ENCODE peak calls at places on chromosomes 5 and 9, in eight cellular contexts. L, Q, D, M, E, F, X and G are unnamed samples.

GRCh38 chr5:150517272-150518152 is 9.6 kb downstream of the NDST1 start:
- DNase-seq in L (no peak), Q (peak; percentile 98), D (peak; percentile 89), M (peak; percentile 98), E (no peak), F (no peak), X (peak; percentile 98), G (peak; percentile 85)

GRCh38 chr9:128499920-128500319 is 4.6 kb upstream of the GLE1 start:
- DNase-seq in L (no peak), Q (no peak), D (no peak), M (no peak), E (no peak), F (no peak), X (no peak), G (no peak)

GRCh38 chr5:112772095-112772494 is 34.4 kb downstream of the APC start:
- DNase-seq in L (no peak), Q (no peak), D (no peak), M (peak; percentile 50), E (no peak), F (no peak), X (no peak), G (no peak)

GRCh38 chr5:159933531-159934485 is 17.5 kb downstream of the ADRA1B start:
- DNase-seq in L (no peak), Q (peak; percentile 27), D (no peak), M (peak; percentile 6), E (no peak), F (no peak), X (no peak), G (no peak)

GRCh38 chr9:971901-972511 is 4.4 kb upstream of the DMRT3 start:
- DNase-seq in L (no peak), Q (peak; percentile 32), D (no peak), M (no peak), E (no peak), F (no peak), X (peak; percentile 41), G (no peak)

GRCh38 chr5:109485030-109485429 is 75.3 kb upstream of the PJA2 start:
- DNase-seq in L (peak; percentile 76), Q (peak; percentile 85), D (peak; percentile 47), M (no peak), E (no peak), F (no peak), X (peak; percentile 75), G (no peak)

GRCh38 chr5:135814254-135814653 is 20.2 kb upstream of the SLC25A48 start:
- DNase-seq in L (no peak), Q (no peak), D (no peak), M (no peak), E (no peak), F (no peak), X (no peak), G (no peak)

GRCh38 chr9:16282718-16283117 is 587.8 kb downstream of the BNC2 start:
- DNase-seq in L (no peak), Q (no peak), D (no peak), M (no peak), E (no peak), F (no peak), X (no peak), G (no peak)

GRCh38 chr5:85538362-85538761 is 1079.4 kb upstream of the COX7C start:
- DNase-seq in L (no peak), Q (no peak), D (no peak), M (no peak), E (no peak), F (no peak), X (no peak), G (no peak)

GRCh38 chr9:99778308-99778707 is 43.4 kb upstream of the NR4A3 start:
- DNase-seq in L (peak; percentile 27), Q (no peak), D (peak; percentile 13), M (peak; percentile 89), E (no peak), F (no peak), X (no peak), G (peak; percentile 68)

GRCh38 chr9:83384214-83384613 is 154.0 kb downstream of the FRMD3 start:
- DNase-seq in L (no peak), Q (no peak), D (no peak), M (no peak), E (no peak), F (no peak), X (no peak), G (no peak)

GRCh38 chr5:119409235-119409815 is 43.0 kb upstream of the HSD17B4 start:
- DNase-seq in L (no peak), Q (no peak), D (no peak), M (no peak), E (no peak), F (no peak), X (no peak), G (no peak)

GRCh38 chr9:120915854-120916495 is 10.6 kb downstream of the TRAF1 start:
- DNase-seq in L (no peak), Q (no peak), D (no peak), M (no peak), E (no peak), F (no peak), X (no peak), G (no peak)

GRCh38 chr9:36327903-36328302 is 69.7 kb upstream of the GNE start:
- DNase-seq in L (no peak), Q (no peak), D (no peak), M (peak; percentile 47), E (no peak), F (no peak), X (no peak), G (no peak)

GRCh38 chr9:13902286-13902685 is 411.7 kb downstream of the NFIB start:
- DNase-seq in L (no peak), Q (no peak), D (no peak), M (no peak), E (no peak), F (no peak), X (no peak), G (no peak)

GRCh38 chr9:7560669-7561305 is 238.8 kb downstream of the DMAC1 start:
- DNase-seq in L (peak; percentile 24), Q (peak; percentile 9), D (no peak), M (no peak), E (no peak), F (no peak), X (no peak), G (no peak)

GRCh38 chr5:158718738-158719505 is 380.8 kb downstream of the EBF1 start:
- DNase-seq in L (no peak), Q (no peak), D (no peak), M (peak; percentile 21), E (no peak), F (no peak), X (no peak), G (peak; percentile 47)

GRCh38 chr5:59557572-59557971 is 336.0 kb downstream of the PDE4D start:
- DNase-seq in L (no peak), Q (no peak), D (no peak), M (no peak), E (no peak), F (no peak), X (no peak), G (no peak)

GRCh38 chr5:59554501-59554900 is 339.0 kb downstream of the PDE4D start:
- DNase-seq in L (no peak), Q (no peak), D (no peak), M (no peak), E (no peak), F (no peak), X (no peak), G (no peak)

GRCh38 chr5:59555596-59555995 is 337.9 kb downstream of the PDE4D start:
- DNase-seq in L (no peak), Q (no peak), D (no peak), M (no peak), E (no peak), F (no peak), X (no peak), G (no peak)

GRCh38 chr5:59548807-59549357 is 344.6 kb downstream of the PDE4D start:
- DNase-seq in L (no peak), Q (peak; percentile 61), D (no peak), M (no peak), E (no peak), F (no peak), X (no peak), G (no peak)

GRCh38 chr5:59553992-59554391 is 339.5 kb downstream of the PDE4D start:
- DNase-seq in L (no peak), Q (no peak), D (no peak), M (no peak), E (no peak), F (no peak), X (no peak), G (no peak)
- H3K4me3 ChIP-seq in L (no peak overlapping the region), Q (no peak overlapping the region), D (no peak overlapping the region), M (no peak overlapping the region), E (no peak overlapping the region), F (no peak overlapping the region), X (no peak overlapping the region), G (no peak overlapping the region)

DNA sequence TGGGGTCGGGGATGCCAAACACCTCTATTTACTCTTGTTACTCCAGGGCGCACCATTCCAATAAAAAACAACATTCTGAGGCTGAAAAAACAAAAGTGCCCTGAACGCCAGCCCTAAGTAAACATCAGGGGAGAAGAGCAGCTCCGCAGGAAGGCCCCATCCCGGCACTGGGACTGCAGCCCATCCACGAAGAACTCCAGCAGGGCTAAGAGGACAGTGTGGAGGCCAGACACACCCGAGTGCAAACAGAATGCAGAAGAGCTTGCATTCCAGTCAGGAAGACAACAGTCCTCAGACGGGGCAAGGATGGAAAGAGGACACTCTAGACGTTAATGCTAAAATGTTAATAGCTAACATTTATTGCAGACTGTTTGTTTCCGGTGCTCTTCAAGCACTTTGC is 33.0 kb downstream of the FAM240B start:
- DNase-seq in L (peak; percentile 50), Q (no peak), D (no peak), M (no peak), E (no peak), F (no peak), X (no peak), G (no peak)
- H3K4me3 ChIP-seq in L (no peak overlapping the region), Q (no peak overlapping the region), D (no peak overlapping the region), M (no peak overlapping the region), E (no peak overlapping the region), F (no peak overlapping the region), X (peak overlapping the region; percentile 19), G (no peak overlapping the region)

GRCh38 chr5:141234109-141234508 is 11.0 kb downstream of the PCDHB14 start:
- DNase-seq in L (no peak), Q (no peak), D (peak; percentile 20), M (peak; percentile 3), E (no peak), F (no peak), X (no peak), G (no peak)
- H3K4me3 ChIP-seq in L (no peak overlapping the region), Q (no peak overlapping the region), D (no peak overlapping the region), M (peak overlapping the region; percentile 53), E (no peak overlapping the region), F (no peak overlapping the region), X (no peak overlapping the region), G (peak overlapping the region; percentile 20)

DNA sequence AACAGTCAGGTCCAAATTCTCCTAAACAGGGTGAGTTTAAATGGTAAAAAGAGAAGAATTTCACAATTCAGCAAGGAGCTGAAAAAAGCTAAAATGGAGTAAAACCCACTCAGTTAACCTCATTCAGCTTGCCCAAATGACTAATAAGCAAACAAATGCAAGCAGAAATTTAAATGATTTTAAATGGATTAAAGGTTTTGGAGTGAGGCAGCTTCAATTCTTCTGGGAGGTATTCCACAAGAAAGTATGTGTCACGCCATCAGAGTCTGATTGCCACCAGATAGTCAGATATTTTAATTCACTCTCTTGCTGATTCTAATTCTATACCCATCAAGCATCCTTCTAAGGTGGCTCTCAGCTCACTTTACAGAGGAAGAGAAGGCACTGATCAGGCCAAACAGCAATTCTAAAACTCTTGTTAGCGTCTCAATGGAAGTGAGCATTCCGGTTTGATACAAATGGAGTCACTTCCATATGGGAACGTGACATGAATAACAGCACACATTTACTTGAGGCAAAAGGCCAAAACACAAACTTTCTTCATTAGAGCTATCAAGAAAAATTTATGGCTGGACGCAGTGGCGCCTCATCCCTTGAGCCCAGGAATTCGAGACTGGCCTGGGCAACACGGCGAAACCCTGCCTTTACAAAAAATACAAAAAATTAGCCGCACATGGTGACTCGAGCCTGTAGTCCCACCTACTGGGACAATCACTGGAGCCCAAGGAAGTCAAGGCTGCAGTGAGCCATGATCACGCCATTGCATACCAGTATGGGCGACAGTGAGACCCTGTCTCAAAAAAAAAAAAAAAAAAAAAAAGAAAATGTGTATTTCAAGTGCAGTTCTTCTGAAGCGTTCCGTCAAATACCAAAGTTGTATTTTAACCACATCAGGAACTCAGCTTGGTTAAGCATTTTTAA is 2.0 kb downstream of the CLK4 start:
- DNase-seq in L (peak; percentile 54), Q (no peak), D (peak; percentile 39), M (peak; percentile 21), E (no peak), F (no peak), X (no peak), G (no peak)
- H3K4me3 ChIP-seq in L (peak overlapping the region; percentile 95), Q (no peak overlapping the region), D (peak overlapping the region; percentile 93), M (peak overlapping the region; percentile 92), E (peak overlapping the region; percentile 79), F (no peak overlapping the region), X (peak overlapping the region; percentile 89), G (peak overlapping the region; percentile 84)